ENCODE peak calls at places on chromosome 16, in eight cellular contexts. One of them, this sample, is unnamed.
A peak's percentile ranks its signal among the peaks of the same experiment; 100 is the strongest.

GRCh38 chr16:13554020-13554419 is 365.9 kb upstream of the ERCC4 start:
- DNase-seq in tibial nerve: no peak
- DNase-seq in lung: no peak
- DNase-seq in lower lobe of right lung: no peak
- DNase-seq in AG09309: no peak
- DNase-seq in brain microvascular endothelial cell: no peak
- DNase-seq in body of pancreas: no peak
- DNase-seq in mucosa of descending colon: no peak
- DNase-seq in this sample: no peak

GRCh38 chr16:13866073-13866472 is 53.9 kb upstream of the ERCC4 start:
- DNase-seq in brain microvascular endothelial cell: peak; percentile 62
- DNase-seq in tibial nerve: no peak
- DNase-seq in lower lobe of right lung: peak; percentile 73
- DNase-seq in lung: peak; percentile 72
- DNase-seq in AG09309: peak; percentile 46
- DNase-seq in body of pancreas: peak; percentile 92
- DNase-seq in mucosa of descending colon: peak; percentile 62
- DNase-seq in this sample: peak; percentile 85

GRCh38 chr16:4096509-4096908 is 19.7 kb downstream of the ADCY9 start:
- DNase-seq in lung: no peak
- DNase-seq in AG09309: no peak
- DNase-seq in mucosa of descending colon: no peak
- DNase-seq in brain microvascular endothelial cell: no peak
- DNase-seq in lower lobe of right lung: no peak
- DNase-seq in body of pancreas: no peak
- DNase-seq in tibial nerve: no peak
- DNase-seq in this sample: no peak

GRCh38 chr16:17238285-17239028 is 232.3 kb downstream of the XYLT1 start:
- DNase-seq in tibial nerve: no peak
- DNase-seq in mucosa of descending colon: no peak
- DNase-seq in lower lobe of right lung: no peak
- DNase-seq in brain microvascular endothelial cell: no peak
- DNase-seq in body of pancreas: no peak
- DNase-seq in AG09309: no peak
- DNase-seq in lung: no peak
- DNase-seq in this sample: no peak

GRCh38 chr16:12061336-12062055 is 85.0 kb downstream of the SNX29 start:
- DNase-seq in mucosa of descending colon: no peak
- DNase-seq in tibial nerve: no peak
- DNase-seq in AG09309: no peak
- DNase-seq in body of pancreas: no peak
- DNase-seq in lung: no peak
- DNase-seq in brain microvascular endothelial cell: no peak
- DNase-seq in lower lobe of right lung: peak; percentile 45
- DNase-seq in this sample: no peak

GRCh38 chr16:88855736-88856121 is 1.0 kb downstream of the GALNS start:
- DNase-seq in body of pancreas: no peak
- DNase-seq in lung: no peak
- DNase-seq in lower lobe of right lung: no peak
- DNase-seq in tibial nerve: no peak
- DNase-seq in AG09309: no peak
- DNase-seq in mucosa of descending colon: no peak
- DNase-seq in brain microvascular endothelial cell: no peak
- DNase-seq in this sample: no peak

GRCh38 chr16:70735141-70735979 is 49.5 kb upstream of the MTSS2 start:
- DNase-seq in lower lobe of right lung: no peak
- DNase-seq in AG09309: no peak
- DNase-seq in lung: no peak
- DNase-seq in tibial nerve: no peak
- DNase-seq in brain microvascular endothelial cell: peak; percentile 63
- DNase-seq in body of pancreas: no peak
- DNase-seq in mucosa of descending colon: no peak
- DNase-seq in this sample: no peak

GRCh38 chr16:30394603-30395154 is 541 bp upstream of the ZNF48 start:
- DNase-seq in lower lobe of right lung: no peak
- DNase-seq in mucosa of descending colon: no peak
- DNase-seq in body of pancreas: no peak
- DNase-seq in AG09309: no peak
- DNase-seq in lung: no peak
- DNase-seq in brain microvascular endothelial cell: peak; percentile 52
- DNase-seq in tibial nerve: no peak
- DNase-seq in this sample: no peak

GRCh38 chr16:27204232-27204915 is 1.0 kb downstream of the KDM8 start:
- DNase-seq in mucosa of descending colon: peak; percentile 35
- DNase-seq in brain microvascular endothelial cell: no peak
- DNase-seq in lung: no peak
- DNase-seq in body of pancreas: peak; percentile 59
- DNase-seq in AG09309: no peak
- DNase-seq in lower lobe of right lung: no peak
- DNase-seq in tibial nerve: no peak
- DNase-seq in this sample: no peak

GRCh38 chr16:57364143-57364542 is 5.6 kb downstream of the CCL22 start:
- DNase-seq in tibial nerve: no peak
- DNase-seq in lung: no peak
- DNase-seq in AG09309: no peak
- DNase-seq in mucosa of descending colon: no peak
- DNase-seq in lower lobe of right lung: no peak
- DNase-seq in body of pancreas: no peak
- DNase-seq in brain microvascular endothelial cell: no peak
- DNase-seq in this sample: no peak

GRCh38 chr16:30115238-30115637 is 1.9 kb upstream of the GDPD3 start:
- DNase-seq in tibial nerve: no peak
- DNase-seq in body of pancreas: peak; percentile 69
- DNase-seq in lung: no peak
- DNase-seq in mucosa of descending colon: peak; percentile 90
- DNase-seq in lower lobe of right lung: peak; percentile 62
- DNase-seq in AG09309: no peak
- DNase-seq in brain microvascular endothelial cell: no peak
- DNase-seq in this sample: no peak

GRCh38 chr16:10920726-10921427 is 21.4 kb downstream of the DEXI start:
- DNase-seq in AG09309: no peak
- DNase-seq in tibial nerve: no peak
- DNase-seq in lower lobe of right lung: no peak
- DNase-seq in brain microvascular endothelial cell: no peak
- DNase-seq in mucosa of descending colon: no peak
- DNase-seq in lung: no peak
- DNase-seq in body of pancreas: no peak
- DNase-seq in this sample: no peak

DNA sequence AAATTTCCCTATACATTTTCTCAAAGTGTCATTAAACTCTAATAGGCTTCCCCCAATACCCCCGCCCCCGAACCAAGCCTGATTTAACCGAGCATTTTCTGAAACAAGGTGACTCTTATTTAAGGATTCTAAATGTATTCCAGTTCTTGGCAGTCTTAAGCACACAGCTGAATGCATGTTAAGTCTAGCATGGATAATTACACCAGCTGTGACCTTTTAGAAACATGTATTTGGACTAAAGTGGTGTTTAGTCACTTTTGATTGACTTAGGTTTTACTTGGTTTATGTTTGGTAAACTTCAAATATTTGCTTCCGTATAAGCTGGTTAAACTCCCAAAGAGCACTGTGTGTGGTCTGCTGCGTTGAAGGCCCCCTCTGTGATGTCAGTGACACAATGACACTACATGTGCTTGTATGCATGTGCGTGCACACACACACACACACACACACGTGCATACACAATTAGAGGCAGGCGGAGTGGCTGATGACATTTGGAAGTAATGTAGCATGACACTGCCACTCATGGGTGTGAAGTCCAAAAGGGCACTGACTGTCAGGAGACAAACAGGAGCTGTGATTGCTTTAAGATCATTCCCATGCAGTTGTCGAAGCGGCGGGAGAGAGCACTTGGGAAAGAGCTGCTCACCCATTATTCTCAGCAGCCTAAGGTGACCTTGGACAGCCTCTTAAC is 156.1 kb upstream of the CDH13 start:
- DNase-seq in lower lobe of right lung: no peak
- DNase-seq in body of pancreas: no peak
- DNase-seq in brain microvascular endothelial cell: no peak
- DNase-seq in lung: no peak
- DNase-seq in tibial nerve: no peak
- DNase-seq in mucosa of descending colon: peak; percentile 26
- DNase-seq in AG09309: no peak
- DNase-seq in this sample: peak; percentile 27
- TF ChIP-seq CTCF in lower lobe of right lung: no peak
- TF ChIP-seq CTCF in body of pancreas: no peak
- TF ChIP-seq CTCF in brain microvascular endothelial cell: no peak
- TF ChIP-seq CTCF in lung: no peak
- TF ChIP-seq CTCF in tibial nerve: no peak
- TF ChIP-seq CTCF in mucosa of descending colon: no peak
- TF ChIP-seq CTCF in AG09309: no peak
- TF ChIP-seq CTCF in this sample: no peak

GRCh38 chr16:84139628-84140258 is 5.2 kb downstream of the HSDL1 start:
- DNase-seq in AG09309: no peak
- DNase-seq in body of pancreas: no peak
- DNase-seq in mucosa of descending colon: no peak
- DNase-seq in lower lobe of right lung: no peak
- DNase-seq in tibial nerve: no peak
- DNase-seq in lung: no peak
- DNase-seq in brain microvascular endothelial cell: no peak
- DNase-seq in this sample: no peak
- TF ChIP-seq CTCF in AG09309: no peak
- TF ChIP-seq CTCF in body of pancreas: no peak
- TF ChIP-seq CTCF in mucosa of descending colon: no peak
- TF ChIP-seq CTCF in lower lobe of right lung: no peak
- TF ChIP-seq CTCF in tibial nerve: no peak
- TF ChIP-seq CTCF in lung: no peak
- TF ChIP-seq CTCF in brain microvascular endothelial cell: no peak
- TF ChIP-seq CTCF in this sample: no peak

GRCh38 chr16:73057369-73058210 is 9.7 kb upstream of the ZFHX3 start:
- DNase-seq in lower lobe of right lung: peak; percentile 63
- DNase-seq in body of pancreas: no peak
- DNase-seq in lung: no peak
- DNase-seq in tibial nerve: no peak
- DNase-seq in mucosa of descending colon: peak; percentile 66
- DNase-seq in AG09309: no peak
- DNase-seq in brain microvascular endothelial cell: no peak
- DNase-seq in this sample: peak; percentile 51
- TF ChIP-seq CTCF in lower lobe of right lung: peak; percentile 22
- TF ChIP-seq CTCF in body of pancreas: no peak
- TF ChIP-seq CTCF in lung: no peak
- TF ChIP-seq CTCF in tibial nerve: no peak
- TF ChIP-seq CTCF in mucosa of descending colon: no peak
- TF ChIP-seq CTCF in AG09309: no peak
- TF ChIP-seq CTCF in brain microvascular endothelial cell: peak; percentile 33
- TF ChIP-seq CTCF in this sample: no peak

GRCh38 chr16:53695070-53695469 is 8.6 kb downstream of the RPGRIP1L start:
- DNase-seq in mucosa of descending colon: no peak
- DNase-seq in AG09309: peak; percentile 67
- DNase-seq in tibial nerve: no peak
- DNase-seq in lower lobe of right lung: no peak
- DNase-seq in lung: no peak
- DNase-seq in brain microvascular endothelial cell: peak; percentile 68
- DNase-seq in body of pancreas: no peak
- DNase-seq in this sample: no peak

GRCh38 chr16:53689636-53690035 is 14.0 kb downstream of the RPGRIP1L start:
- DNase-seq in lower lobe of right lung: no peak
- DNase-seq in tibial nerve: no peak
- DNase-seq in body of pancreas: no peak
- DNase-seq in lung: no peak
- DNase-seq in brain microvascular endothelial cell: no peak
- DNase-seq in mucosa of descending colon: no peak
- DNase-seq in AG09309: no peak
- DNase-seq in this sample: no peak

GRCh38 chr16:53692146-53692545 is 11.5 kb downstream of the RPGRIP1L start:
- DNase-seq in lower lobe of right lung: no peak
- DNase-seq in lung: no peak
- DNase-seq in tibial nerve: no peak
- DNase-seq in brain microvascular endothelial cell: no peak
- DNase-seq in AG09309: no peak
- DNase-seq in body of pancreas: no peak
- DNase-seq in mucosa of descending colon: no peak
- DNase-seq in this sample: peak; percentile 57
- TF ChIP-seq CTCF in lower lobe of right lung: no peak
- TF ChIP-seq CTCF in lung: no peak
- TF ChIP-seq CTCF in tibial nerve: no peak
- TF ChIP-seq CTCF in brain microvascular endothelial cell: peak; percentile 36
- TF ChIP-seq CTCF in AG09309: no peak
- TF ChIP-seq CTCF in body of pancreas: no peak
- TF ChIP-seq CTCF in mucosa of descending colon: no peak
- TF ChIP-seq CTCF in this sample: peak; percentile 23

GRCh38 chr16:85444879-85445778 is 168.0 kb upstream of the GSE1 start:
- DNase-seq in mucosa of descending colon: peak; percentile 72
- DNase-seq in lung: no peak
- DNase-seq in tibial nerve: no peak
- DNase-seq in body of pancreas: peak; percentile 54
- DNase-seq in lower lobe of right lung: no peak
- DNase-seq in brain microvascular endothelial cell: no peak
- DNase-seq in AG09309: no peak
- DNase-seq in this sample: no peak
- TF ChIP-seq CTCF in mucosa of descending colon: no peak
- TF ChIP-seq CTCF in lung: no peak
- TF ChIP-seq CTCF in tibial nerve: no peak
- TF ChIP-seq CTCF in body of pancreas: no peak
- TF ChIP-seq CTCF in lower lobe of right lung: no peak
- TF ChIP-seq CTCF in brain microvascular endothelial cell: no peak
- TF ChIP-seq CTCF in AG09309: no peak
- TF ChIP-seq CTCF in this sample: no peak